ENCODE peak calls at places on chromosomes 16 and 17, in eight cellular contexts. S, T, A, B, E, H, X and P are unnamed samples.

GRCh38 chr16:47057631-47057996 is 84.1 kb upstream of the DNAJA2 start:
- DNase-seq in E (no peak), A (no peak), X (no peak), T (no peak), H (no peak), B (no peak), S (no peak), P (no peak)

GRCh38 chr16:79598341-79599181 is 2.0 kb downstream of the MAF start:
- DNase-seq in A (peak; percentile 70), E (peak; percentile 68), X (peak; percentile 31), T (peak; percentile 62), H (peak; percentile 58), S (peak; percentile 3), B (peak; percentile 16), P (peak; percentile 77)

GRCh38 chr17:44918006-44918405 is 2.7 kb upstream of the GFAP start:
- DNase-seq in E (no peak), S (no peak), H (no peak), T (no peak), B (no peak), A (no peak), X (no peak), P (no peak)

GRCh38 chr17:16313159-16314090 is 39.8 kb downstream of the CENPV start:
- DNase-seq in X (no peak), S (no peak), A (peak; percentile 6), B (no peak), H (no peak), T (no peak), E (no peak), P (no peak)

GRCh38 chr17:38628441-38628840 is 22.7 kb upstream of the SRCIN1 start:
- DNase-seq in E (no peak), T (no peak), S (no peak), A (no peak), X (no peak), B (peak; percentile 23), H (no peak), P (peak; percentile 80)

GRCh38 chr16:73204359-73205152 is 156.6 kb upstream of the ZFHX3 start:
- DNase-seq in E (no peak), X (no peak), B (no peak), T (no peak), S (no peak), H (no peak), A (no peak), P (no peak)

GRCh38 chr17:36144014-36144413 is 32.4 kb downstream of the TBC1D3B start:
- DNase-seq in X (no peak), E (no peak), T (no peak), H (no peak), B (no peak), A (no peak), S (no peak), P (no peak)

GRCh38 chr16:78770353-78771091 is 671.1 kb downstream of the WWOX start:
- DNase-seq in E (no peak), B (peak; percentile 84), S (no peak), A (peak; percentile 3), X (peak; percentile 79), H (peak; percentile 67), T (peak; percentile 78), P (peak; percentile 86)

GRCh38 chr17:45265823-45266222 is 3.9 kb upstream of the SPATA32 start:
- DNase-seq in B (no peak), H (no peak), X (no peak), T (no peak), A (peak; percentile 37), E (no peak), S (peak; percentile 74), P (no peak)

GRCh38 chr17:62014526-62014925 is 50.6 kb downstream of the MED13 start:
- DNase-seq in A (no peak), T (no peak), X (no peak), S (peak; percentile 40), E (no peak), B (no peak), H (no peak), P (no peak)

GRCh38 chr17:43712397-43712796 is 46.2 kb downstream of the SOST start:
- DNase-seq in H (no peak), E (no peak), T (no peak), B (no peak), A (no peak), X (no peak), S (no peak), P (no peak)

GRCh38 chr17:40290629-40291296 is 3.1 kb downstream of the CDC6 start:
- DNase-seq in S (peak; percentile 97), E (no peak), X (no peak), B (peak; percentile 70), H (peak; percentile 48), T (peak; percentile 46), A (peak; percentile 79), P (peak; percentile 58)

GRCh38 chr16:14088155-14088753 is 17.1 kb downstream of the MRTFB start:
- DNase-seq in E (no peak), S (peak; percentile 67), A (no peak), B (no peak), X (no peak), H (peak; percentile 38), T (no peak), P (no peak)

GRCh38 chr16:10729649-10730048 is 14.0 kb upstream of the NUBP1 start:
- DNase-seq in A (peak; percentile 19), H (no peak), S (peak; percentile 69), T (no peak), X (no peak), B (no peak), E (peak; percentile 57), P (peak; percentile 58)

GRCh38 chr17:76432712-76433336 is 20.1 kb downstream of the UBE2O start:
- DNase-seq in T (no peak), S (peak; percentile 35), B (no peak), E (no peak), A (no peak), X (no peak), H (no peak), P (no peak)

GRCh38 chr16:11835309-11835708 is 16.0 kb downstream of the RSL1D1 start:
- DNase-seq in E (no peak), H (no peak), S (no peak), B (no peak), X (no peak), A (no peak), T (no peak), P (no peak)

GRCh38 chr16:281660-282249 is 1.2 kb upstream of the PDIA2 start:
- DNase-seq in H (no peak), X (no peak), T (no peak), E (no peak), A (no peak), B (no peak), S (no peak), P (no peak)

GRCh38 chr17:72635034-72635654 is 457.3 kb downstream of the SLC39A11 start:
- DNase-seq in E (no peak), T (no peak), S (no peak), X (no peak), H (no peak), A (no peak), B (no peak), P (no peak)

GRCh38 chr17:56440391-56440790 is 153.1 kb upstream of the NOG start:
- DNase-seq in B (peak; percentile 17), S (peak; percentile 78), A (peak; percentile 92), E (no peak), H (no peak), T (no peak), X (no peak), P (no peak)

GRCh38 chr16:70396209-70396904 is 42.5 kb downstream of the ST3GAL2 start:
- DNase-seq in E (no peak), X (no peak), T (no peak), A (no peak), S (no peak), B (peak; percentile 96), H (no peak), P (peak; percentile 27)

GRCh38 chr16:70749681-70750601 is 51.0 kb downstream of the VAC14 start:
- DNase-seq in X (no peak), E (no peak), H (no peak), T (no peak), S (no peak), B (no peak), A (no peak), P (peak; percentile 89)

GRCh38 chr17:12118617-12119016 is 97.9 kb downstream of the MAP2K4 start:
- DNase-seq in E (no peak), T (no peak), A (no peak), S (no peak), H (no peak), X (no peak), B (no peak), P (no peak)

GRCh38 chr16:66324785-66325184 is 41.7 kb upstream of the CDH5 start:
- DNase-seq in E (no peak), H (no peak), T (no peak), B (peak; percentile 85), A (no peak), X (no peak), S (no peak), P (peak; percentile 88)

GRCh38 chr16:49327466-49327865 is 45.8 kb upstream of the CBLN1 start:
- DNase-seq in T (no peak), H (no peak), X (no peak), E (no peak), B (no peak), S (no peak), A (no peak), P (no peak)
- H3K27me3 ChIP-seq in T (no peaks in the 10 kb centered on the region), H (no peaks in the 10 kb centered on the region), X (no peaks in the 10 kb centered on the region), E (no peaks in the 10 kb centered on the region), B (no peaks in the 10 kb centered on the region), S (no peaks in the 10 kb centered on the region), A (no peaks in the 10 kb centered on the region), P (no peaks in the 10 kb centered on the region)

DNA sequence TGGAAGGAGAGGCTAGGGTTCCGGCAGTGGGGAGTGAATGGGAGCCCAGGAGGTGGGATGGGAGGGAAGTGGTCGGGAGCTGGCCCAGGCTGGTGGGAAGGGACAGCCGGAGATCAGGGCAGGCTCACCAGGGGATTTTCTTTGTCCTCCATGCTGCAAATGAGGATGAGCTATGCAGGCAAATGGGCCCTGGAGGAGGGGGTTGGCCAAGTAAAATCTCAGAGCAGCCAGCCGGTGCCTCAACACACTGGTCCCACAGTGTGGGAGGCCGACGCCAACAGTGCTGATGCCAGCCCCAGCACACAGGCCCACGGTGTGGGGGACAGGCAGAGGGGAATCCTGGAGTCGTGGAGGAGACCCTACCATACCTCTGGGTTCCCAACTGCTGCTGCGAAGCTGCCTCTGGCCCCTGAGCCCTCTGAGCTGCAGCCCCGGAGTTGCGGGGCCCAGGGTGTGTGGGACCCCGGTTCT is 4.0 kb upstream of the NDRG4 start:
- DNase-seq in H (no peak), T (no peak), E (no peak), X (no peak), B (no peak), A (no peak), S (no peak), P (peak; percentile 80)
- H3K4me3 ChIP-seq in H (no peak overlapping the region), T (no peak overlapping the region), E (no peak overlapping the region), X (no peak overlapping the region), B (no peak overlapping the region), A (no peak overlapping the region), S (no peak overlapping the region), P (no peak overlapping the region)

DNA sequence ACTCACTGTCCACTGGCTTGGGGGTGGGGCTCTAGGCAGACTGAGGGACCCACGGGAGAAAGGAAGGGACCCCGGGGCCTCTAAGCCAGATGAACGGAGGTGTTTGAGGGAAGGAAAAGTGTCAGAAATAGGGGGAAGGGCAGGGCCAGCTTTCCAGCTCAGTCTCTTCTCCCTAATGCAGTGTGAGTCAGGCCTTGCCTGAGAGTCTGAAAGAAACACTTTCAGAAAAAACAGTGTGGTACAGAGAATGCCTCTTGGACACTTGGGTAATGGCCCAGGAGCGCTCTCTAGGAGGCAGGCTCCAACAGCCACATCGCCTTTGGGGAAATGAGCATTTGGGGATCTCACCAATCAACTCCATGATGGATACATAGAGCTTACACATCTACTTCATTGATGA is 46.9 kb downstream of the NDEL1 start:
- DNase-seq in S (no peak), B (no peak), X (no peak), T (no peak), A (no peak), E (no peak), H (no peak), P (no peak)
- H3K27me3 ChIP-seq in S (no peaks in the 10 kb centered on the region), B (no peaks in the 10 kb centered on the region), X (no peaks in the 10 kb centered on the region), T (no peaks in the 10 kb centered on the region), A (no peaks in the 10 kb centered on the region), E (no peaks in the 10 kb centered on the region), H (no peaks in the 10 kb centered on the region), P (no peaks in the 10 kb centered on the region)

GRCh38 chr16:4944333-4945281 is 7.7 kb upstream of the PPL start:
- DNase-seq in X (no peak), B (no peak), A (peak; percentile 99), H (peak; percentile 94), T (peak; percentile 94), E (peak; percentile 92), S (peak; percentile 98), P (peak; percentile 90)
- H3K4me3 ChIP-seq in X (no peak overlapping the region), B (no peak overlapping the region), A (no peak overlapping the region), H (no peak overlapping the region), T (no peak overlapping the region), E (no peak overlapping the region), S (peak overlapping the region; percentile 63), P (no peak overlapping the region)